ENCODE peak calls at places on chromosomes 6 and 20, in seven cellular contexts. U is H1, E is K562, B is HCT116, V is HepG2, P is SK-N-SH, W is GM12878. O is an unnamed sample.

GRCh38 chr6:2875840-2876207 is 27.3 kb downstream of the SERPINB9 start:
- DNase-seq in U (no peak), E (no peak), B (no peak), V (no peak), P (peak; percentile 70), W (no peak), O (peak; percentile 11)

GRCh38 chr20:36216314-36217025 is 19.8 kb upstream of the AAR2 start:
- DNase-seq in U (no peak), E (no peak), B (no peak), V (no peak), P (no peak), W (no peak), O (no peak)

GRCh38 chr6:116461563-116462507 is 660 bp downstream of the CALHM6 start:
- DNase-seq in U (peak; percentile 83), E (no peak), B (no peak), V (no peak), P (peak; percentile 77), W (no peak), O (no peak)

GRCh38 chr6:11392778-11393507 is 144.6 kb upstream of the TMEM170B start:
- DNase-seq in U (no peak), E (no peak), B (no peak), V (peak; percentile 100), P (peak; percentile 79), W (no peak), O (no peak)

GRCh38 chr6:40328376-40328987 is 258.7 kb downstream of the LRFN2 start:
- DNase-seq in U (peak; percentile 88), E (peak; percentile 62), B (peak; percentile 33), V (no peak), P (peak; percentile 63), W (no peak), O (peak; percentile 84)

GRCh38 chr20:19880256-19881079 is 122.4 kb downstream of the RIN2 start:
- DNase-seq in U (no peak), E (no peak), B (peak; percentile 36), V (peak; percentile 88), P (no peak), W (no peak), O (peak; percentile 71)

GRCh38 chr6:124356276-124356810 is 552.7 kb downstream of the NKAIN2 start:
- DNase-seq in U (no peak), E (no peak), B (no peak), V (no peak), P (no peak), W (no peak), O (no peak)

GRCh38 chr6:159729598-159729997 is 2.3 kb downstream of the WTAP start:
- DNase-seq in U (no peak), E (no peak), B (no peak), V (no peak), P (no peak), W (peak; percentile 30), O (no peak)

GRCh38 chr6:126437225-126437624 is 97.3 kb downstream of the CENPW start:
- DNase-seq in U (no peak), E (no peak), B (no peak), V (no peak), P (no peak), W (no peak), O (no peak)

GRCh38 chr20:63099426-63100267 is 92.9 kb upstream of the BHLHE23 start:
- DNase-seq in U (peak; percentile 47), E (no peak), B (no peak), V (no peak), P (no peak), W (no peak), O (no peak)

GRCh38 chr20:49948178-49948577 is 12.0 kb downstream of the RNF114 start:
- DNase-seq in U (no peak), E (no peak), B (no peak), V (no peak), P (no peak), W (no peak), O (no peak)

GRCh38 chr6:168690271-168690670 is 249.3 kb downstream of the SMOC2 start:
- DNase-seq in U (no peak), E (no peak), B (no peak), V (no peak), P (no peak), W (no peak), O (no peak)

GRCh38 chr20:3875378-3875974 is 13.7 kb upstream of the PANK2 start:
- DNase-seq in U (no peak), E (no peak), B (no peak), V (no peak), P (no peak), W (no peak), O (no peak)

GRCh38 chr6:156347251-156348049 is 429.7 kb upstream of the ARID1B start:
- DNase-seq in U (no peak), E (no peak), B (no peak), V (no peak), P (no peak), W (no peak), O (no peak)

GRCh38 chr20:22808628-22809027 is 224.3 kb upstream of the FOXA2 start:
- DNase-seq in U (no peak), E (no peak), B (no peak), V (no peak), P (no peak), W (no peak), O (no peak)

GRCh38 chr6:33441457-33441856 is 12.9 kb upstream of the ZBTB9 start:
- DNase-seq in U (no peak), E (no peak), B (no peak), V (no peak), P (peak; percentile 9), W (no peak), O (no peak)

GRCh38 chr6:2877057-2877882 is 25.8 kb downstream of the SERPINB9 start:
- DNase-seq in U (no peak), E (no peak), B (no peak), V (peak; percentile 85), P (no peak), W (no peak), O (peak; percentile 26)

GRCh38 chr6:158361961-158362634 is 49.8 kb downstream of the TULP4 start:
- DNase-seq in U (no peak), E (no peak), B (no peak), V (no peak), P (no peak), W (no peak), O (no peak)

GRCh38 chr6:167341038-167341613 is 16.2 kb downstream of the TTLL2 start:
- DNase-seq in U (no peak), E (no peak), B (no peak), V (no peak), P (no peak), W (no peak), O (no peak)

GRCh38 chr20:43988451-43988850 is 73.8 kb downstream of the TOX2 start:
- DNase-seq in U (no peak), E (no peak), B (no peak), V (no peak), P (no peak), W (no peak), O (no peak)

GRCh38 chr6:47453372-47453936 is 24.1 kb upstream of the CD2AP start:
- DNase-seq in U (no peak), E (no peak), B (no peak), V (no peak), P (no peak), W (no peak), O (no peak)

GRCh38 chr6:12340488-12340818 is 50.3 kb downstream of the EDN1 start:
- DNase-seq in U (no peak), E (no peak), B (no peak), V (peak; percentile 41), P (no peak), W (no peak), O (no peak)

GRCh38 chr6:34684919-34685318 is 11.6 kb downstream of the ILRUN start:
- DNase-seq in U (no peak), E (no peak), B (no peak), V (no peak), P (no peak), W (no peak), O (no peak)

GRCh38 chr6:159529820-159530405 is 163.1 kb downstream of the SOD2 start:
- DNase-seq in U (no peak), E (no peak), B (no peak), V (no peak), P (no peak), W (no peak), O (no peak)

GRCh38 chr6:125910518-125910917 is 46.1 kb upstream of the HINT3 start:
- DNase-seq in U (no peak), E (no peak), B (no peak), V (no peak), P (no peak), W (peak; percentile 68), O (no peak)

GRCh38 chr6:45928721-45929305 is 86.8 kb downstream of the CLIC5 start:
- DNase-seq in U (no peak), E (no peak), B (no peak), V (no peak), P (no peak), W (no peak), O (no peak)

GRCh38 chr20:17399303-17399985 is 131.7 kb downstream of the BFSP1 start:
- DNase-seq in U (no peak), E (no peak), B (no peak), V (no peak), P (no peak), W (no peak), O (no peak)

GRCh38 chr20:12555369-12555768 is 453.4 kb upstream of the SPTLC3 start:
- DNase-seq in U (no peak), E (no peak), B (no peak), V (no peak), P (no peak), W (no peak), O (no peak)
- TF ChIP-seq JUND in U (no peak), E (no peak), B (no peak), V (no peak), P (no peak), W (no peak), O (no peak)

DNA sequence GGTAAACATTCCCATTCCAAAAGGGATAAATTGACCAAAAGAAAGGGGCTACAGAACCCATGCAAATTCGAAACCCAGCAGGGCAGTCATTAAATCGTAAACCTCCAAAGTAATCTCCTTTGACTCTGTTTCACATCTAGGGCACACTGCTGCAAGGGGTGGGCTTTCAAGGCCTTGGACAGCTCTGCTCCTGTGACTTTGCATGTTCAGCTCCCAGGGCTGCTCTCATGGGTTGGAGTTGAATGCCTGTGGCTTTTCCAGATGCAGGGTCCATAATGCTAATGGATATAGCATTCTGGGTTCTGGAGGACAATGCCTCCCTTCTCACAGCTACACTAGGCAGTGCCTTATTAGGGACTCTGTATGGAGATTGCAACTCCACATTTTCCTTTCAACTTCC is 211.9 kb upstream of the MANEA start:
- DNase-seq in U (no peak), E (no peak), B (no peak), V (no peak), P (no peak), W (no peak), O (no peak)
- TF ChIP-seq JUND in U (no peak), E (no peak), B (no peak), V (no peak), P (no peak), W (no peak), O (no peak)

GRCh38 chr6:43076093-43076927 is at the start of gene PTK7:
- DNase-seq in U (peak; percentile 88), E (peak; percentile 90), B (no peak), V (peak; percentile 74), P (peak; percentile 98), W (no peak), O (no peak)
- TF ChIP-seq JUND in U (no peak), E (no peak), B (no peak), V (peak; percentile 44), P (no peak), W (no peak), O (no peak)

DNA sequence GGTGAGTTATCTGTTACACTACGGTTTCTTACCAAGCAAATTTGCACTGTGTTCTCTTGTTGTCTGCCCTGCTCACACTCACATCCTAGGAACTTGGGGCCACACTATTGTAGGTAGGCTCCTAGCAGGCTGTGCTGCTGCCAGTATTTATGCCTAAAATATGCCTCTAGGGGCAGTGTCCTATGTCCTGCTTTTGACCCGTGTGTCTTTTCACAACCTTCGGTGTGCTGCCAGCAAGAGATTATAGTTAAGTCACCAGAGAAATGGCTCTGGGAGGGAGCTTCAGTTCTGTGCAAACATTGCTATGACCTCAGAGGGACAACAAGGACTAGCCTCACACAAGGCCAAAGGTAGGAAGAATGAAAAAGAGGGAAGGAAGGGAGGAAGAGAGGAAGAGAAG is 8.9 kb upstream of the TAAR5 start:
- DNase-seq in U (no peak), E (peak; percentile 13), B (peak; percentile 44), V (peak; percentile 57), P (peak; percentile 3), W (no peak), O (peak; percentile 46)
- TF ChIP-seq JUND in U (no peak), E (no peak), B (no peak), V (no peak), P (no peak), W (no peak), O (no peak)